ENCODE peak calls at places on chromosomes 7 and 10, in seven cellular contexts. M is lower lobe of right lung; E is naive thymus-derived CD8-positive, alpha-beta T cell; H is stimulated activated CD8-positive, alpha-beta memory T cell treated with anti-CD3 and anti-CD28 coated beads, Interleukin-15, amount 100 ng/mL, for 1 hour; S is retina; A is occipital lobe; C is Peyer's patch. G is an unnamed sample.

GRCh38 chr10:78002541-78003284 is 26.6 kb downstream of the POLR3A start:
- DNase-seq in C (no peak), S (no peak), E (no peak), M (no peak), H (no peak), A (no peak), G (no peak)

GRCh38 chr7:105050493-105050892 is 36.5 kb downstream of the KMT2E start:
- DNase-seq in E (no peak), A (no peak), H (no peak), C (no peak), M (no peak), S (no peak), G (no peak)

GRCh38 chr10:63504145-63504881 is 16.9 kb upstream of the REEP3 start:
- DNase-seq in E (no peak), M (no peak), A (no peak), H (no peak), C (no peak), S (no peak), G (no peak)

GRCh38 chr7:118072893-118073674 is 110.9 kb upstream of the LSM8 start:
- DNase-seq in S (no peak), M (no peak), H (no peak), C (no peak), E (no peak), A (no peak), G (no peak)

GRCh38 chr7:38235606-38236005 is 37.8 kb downstream of the TARP start:
- DNase-seq in A (no peak), M (no peak), C (no peak), H (no peak), S (no peak), E (no peak), G (no peak)

GRCh38 chr10:5971315-5971832 is 6.0 kb downstream of the IL15RA start:
- DNase-seq in C (peak), H (no peak), M (peak), S (no peak), E (no peak), A (no peak), G (no peak)

GRCh38 chr10:69665457-69666320 is 35.6 kb downstream of the FAM241B start:
- DNase-seq in C (no peak), M (no peak), H (no peak), A (no peak), S (peak), E (no peak), G (no peak)

GRCh38 chr7:139618482-139619366 is 95.2 kb downstream of the CLEC2L start:
- DNase-seq in M (no peak), A (no peak), S (peak), E (peak), H (no peak), C (no peak), G (peak)

GRCh38 chr10:123972481-123973401 is 81.1 kb upstream of the CPXM2 start:
- DNase-seq in H (no peak), C (no peak), S (peak), E (no peak), M (no peak), A (no peak), G (no peak)